ENCODE peak calls at places on chromosomes 7 and 10, in eight cellular contexts. One of them, this sample, is unnamed.

GRCh38 chr7:101857358-101857794 is 40.0 kb downstream of the CUX1 start:
- DNase-seq in activated CD8-positive, alpha-beta memory T cell treated with anti-CD3 and anti-CD28 coated beads for 4 hours: no peak
- DNase-seq in prostate gland: no peak
- DNase-seq in iris pigment epithelial cell: no peak
- DNase-seq in neuronal stem cell: no peak
- DNase-seq in activated T-helper 9 cell treated with anti-CD3 and anti-CD28 coated beads, Interleukin-2, amount 50 U/mL, for 16 hours: no peak
- DNase-seq in ecto neural progenitor cell: no peak
- DNase-seq in H54: no peak
- DNase-seq in this sample: no peak

GRCh38 chr7:45979275-45980180 is 58.5 kb upstream of the IGFBP3 start:
- DNase-seq in activated CD8-positive, alpha-beta memory T cell treated with anti-CD3 and anti-CD28 coated beads for 4 hours: no peak
- DNase-seq in prostate gland: no peak
- DNase-seq in iris pigment epithelial cell: no peak
- DNase-seq in neuronal stem cell: no peak
- DNase-seq in activated T-helper 9 cell treated with anti-CD3 and anti-CD28 coated beads, Interleukin-2, amount 50 U/mL, for 16 hours: no peak
- DNase-seq in ecto neural progenitor cell: peak
- DNase-seq in H54: no peak
- DNase-seq in this sample: no peak

GRCh38 chr10:59435707-59436106 is 73.4 kb upstream of the FAM13C start:
- DNase-seq in activated CD8-positive, alpha-beta memory T cell treated with anti-CD3 and anti-CD28 coated beads for 4 hours: no peak
- DNase-seq in prostate gland: no peak
- DNase-seq in iris pigment epithelial cell: no peak
- DNase-seq in neuronal stem cell: peak
- DNase-seq in activated T-helper 9 cell treated with anti-CD3 and anti-CD28 coated beads, Interleukin-2, amount 50 U/mL, for 16 hours: no peak
- DNase-seq in ecto neural progenitor cell: no peak
- DNase-seq in H54: no peak
- DNase-seq in this sample: no peak

GRCh38 chr10:58264780-58265179 is 2.9 kb downstream of the IPMK start:
- DNase-seq in activated CD8-positive, alpha-beta memory T cell treated with anti-CD3 and anti-CD28 coated beads for 4 hours: no peak
- DNase-seq in prostate gland: no peak
- DNase-seq in iris pigment epithelial cell: no peak
- DNase-seq in neuronal stem cell: no peak
- DNase-seq in activated T-helper 9 cell treated with anti-CD3 and anti-CD28 coated beads, Interleukin-2, amount 50 U/mL, for 16 hours: no peak
- DNase-seq in ecto neural progenitor cell: no peak
- DNase-seq in H54: no peak
- DNase-seq in this sample: no peak

GRCh38 chr10:119190353-119190752 is 11.7 kb upstream of the PRDX3 start:
- DNase-seq in activated CD8-positive, alpha-beta memory T cell treated with anti-CD3 and anti-CD28 coated beads for 4 hours: no peak
- DNase-seq in prostate gland: no peak
- DNase-seq in iris pigment epithelial cell: peak
- DNase-seq in neuronal stem cell: no peak
- DNase-seq in activated T-helper 9 cell treated with anti-CD3 and anti-CD28 coated beads, Interleukin-2, amount 50 U/mL, for 16 hours: no peak
- DNase-seq in ecto neural progenitor cell: no peak
- DNase-seq in H54: peak
- DNase-seq in this sample: no peak

GRCh38 chr10:15227611-15228372 is 59.3 kb upstream of the NMT2 start:
- DNase-seq in activated CD8-positive, alpha-beta memory T cell treated with anti-CD3 and anti-CD28 coated beads for 4 hours: no peak
- DNase-seq in prostate gland: no peak
- DNase-seq in iris pigment epithelial cell: peak
- DNase-seq in neuronal stem cell: no peak
- DNase-seq in activated T-helper 9 cell treated with anti-CD3 and anti-CD28 coated beads, Interleukin-2, amount 50 U/mL, for 16 hours: no peak
- DNase-seq in ecto neural progenitor cell: no peak
- DNase-seq in H54: no peak
- DNase-seq in this sample: no peak

GRCh38 chr7:114086491-114086905 is 167.7 kb upstream of the PPP1R3A start:
- DNase-seq in activated CD8-positive, alpha-beta memory T cell treated with anti-CD3 and anti-CD28 coated beads for 4 hours: no peak
- DNase-seq in prostate gland: peak
- DNase-seq in iris pigment epithelial cell: no peak
- DNase-seq in neuronal stem cell: no peak
- DNase-seq in activated T-helper 9 cell treated with anti-CD3 and anti-CD28 coated beads, Interleukin-2, amount 50 U/mL, for 16 hours: no peak
- DNase-seq in ecto neural progenitor cell: peak
- DNase-seq in H54: no peak
- DNase-seq in this sample: peak

GRCh38 chr7:33722383-33723096 is 182.8 kb upstream of the BMPER start:
- DNase-seq in activated CD8-positive, alpha-beta memory T cell treated with anti-CD3 and anti-CD28 coated beads for 4 hours: no peak
- DNase-seq in prostate gland: no peak
- DNase-seq in iris pigment epithelial cell: peak
- DNase-seq in neuronal stem cell: no peak
- DNase-seq in activated T-helper 9 cell treated with anti-CD3 and anti-CD28 coated beads, Interleukin-2, amount 50 U/mL, for 16 hours: no peak
- DNase-seq in ecto neural progenitor cell: peak
- DNase-seq in H54: peak
- DNase-seq in this sample: no peak

GRCh38 chr7:20201380-20201779 is 15.8 kb downstream of the MACC1 start:
- DNase-seq in activated CD8-positive, alpha-beta memory T cell treated with anti-CD3 and anti-CD28 coated beads for 4 hours: no peak
- DNase-seq in prostate gland: no peak
- DNase-seq in iris pigment epithelial cell: no peak
- DNase-seq in neuronal stem cell: no peak
- DNase-seq in activated T-helper 9 cell treated with anti-CD3 and anti-CD28 coated beads, Interleukin-2, amount 50 U/mL, for 16 hours: no peak
- DNase-seq in ecto neural progenitor cell: no peak
- DNase-seq in H54: no peak
- DNase-seq in this sample: no peak

GRCh38 chr10:117444497-117445040 is 69.3 kb upstream of the PDZD8 start:
- DNase-seq in activated CD8-positive, alpha-beta memory T cell treated with anti-CD3 and anti-CD28 coated beads for 4 hours: no peak
- DNase-seq in prostate gland: no peak
- DNase-seq in iris pigment epithelial cell: no peak
- DNase-seq in neuronal stem cell: no peak
- DNase-seq in activated T-helper 9 cell treated with anti-CD3 and anti-CD28 coated beads, Interleukin-2, amount 50 U/mL, for 16 hours: no peak
- DNase-seq in ecto neural progenitor cell: no peak
- DNase-seq in H54: no peak
- DNase-seq in this sample: no peak